ENCODE peak calls at places on chromosome 5, in four cellular contexts. One of them, this sample, is unnamed.

GRCh38 chr5:77518304-77518703 is 26.2 kb upstream of the WDR41 start:
- DNase-seq in ovary: no peak
- DNase-seq in cardiac fibroblast: peak; percentile 15
- DNase-seq in WTC11: no peak
- DNase-seq in this sample: no peak

GRCh38 chr5:153559926-153560325 is 69.5 kb downstream of the GRIA1 start:
- DNase-seq in WTC11: no peak
- DNase-seq in ovary: no peak
- DNase-seq in cardiac fibroblast: peak; percentile 87
- DNase-seq in this sample: no peak

GRCh38 chr5:94847019-94847418 is 228.6 kb downstream of the SLF1 start:
- DNase-seq in WTC11: no peak
- DNase-seq in cardiac fibroblast: no peak
- DNase-seq in ovary: no peak
- DNase-seq in this sample: no peak

GRCh38 chr5:24381861-24382460 is 262.8 kb downstream of the CDH10 start:
- DNase-seq in ovary: no peak
- DNase-seq in cardiac fibroblast: no peak
- DNase-seq in WTC11: no peak
- DNase-seq in this sample: no peak

GRCh38 chr5:173689171-173689676 is 72.8 kb upstream of the BOD1 start:
- DNase-seq in cardiac fibroblast: peak; percentile 21
- DNase-seq in ovary: no peak
- DNase-seq in WTC11: no peak
- DNase-seq in this sample: no peak

GRCh38 chr5:130141689-130142320 is 237.5 kb downstream of the CHSY3 start:
- DNase-seq in WTC11: peak; percentile 74
- DNase-seq in cardiac fibroblast: peak; percentile 66
- DNase-seq in ovary: no peak
- DNase-seq in this sample: peak; percentile 35

GRCh38 chr5:154191467-154192261 is 1.1 kb downstream of the GALNT10 start:
- DNase-seq in ovary: no peak
- DNase-seq in WTC11: no peak
- DNase-seq in cardiac fibroblast: peak; percentile 59
- DNase-seq in this sample: no peak

GRCh38 chr5:95709967-95710650 is 21.0 kb upstream of the RHOBTB3 start:
- DNase-seq in WTC11: peak; percentile 50
- DNase-seq in cardiac fibroblast: no peak
- DNase-seq in ovary: peak; percentile 67
- DNase-seq in this sample: peak; percentile 29

GRCh38 chr5:80705801-80706200 is 51.0 kb upstream of the DHFR start:
- DNase-seq in ovary: no peak
- DNase-seq in cardiac fibroblast: no peak
- DNase-seq in WTC11: no peak
- DNase-seq in this sample: no peak

GRCh38 chr5:5387789-5388188 is 34.7 kb upstream of the ICE1 start:
- DNase-seq in WTC11: no peak
- DNase-seq in cardiac fibroblast: no peak
- DNase-seq in ovary: no peak
- DNase-seq in this sample: no peak

GRCh38 chr5:176319827-176320554 is 41.6 kb downstream of the KIAA1191 start:
- DNase-seq in cardiac fibroblast: peak; percentile 11
- DNase-seq in WTC11: no peak
- DNase-seq in ovary: no peak
- DNase-seq in this sample: no peak

GRCh38 chr5:9183306-9183705 is 362.6 kb downstream of the SEMA5A start:
- DNase-seq in cardiac fibroblast: no peak
- DNase-seq in ovary: no peak
- DNase-seq in WTC11: no peak
- DNase-seq in this sample: no peak

GRCh38 chr5:101942321-101942882 is 353.7 kb downstream of the SLCO4C1 start:
- DNase-seq in WTC11: peak; percentile 16
- DNase-seq in cardiac fibroblast: peak; percentile 16
- DNase-seq in ovary: no peak
- DNase-seq in this sample: peak; percentile 25

GRCh38 chr5:17309462-17309861 is 92.0 kb downstream of the BASP1 start:
- DNase-seq in ovary: no peak
- DNase-seq in WTC11: no peak
- DNase-seq in cardiac fibroblast: no peak
- DNase-seq in this sample: no peak

GRCh38 chr5:174532453-174533126 is 191.8 kb upstream of the MSX2 start:
- DNase-seq in WTC11: peak; percentile 75
- DNase-seq in cardiac fibroblast: peak; percentile 95
- DNase-seq in ovary: peak; percentile 42
- DNase-seq in this sample: peak; percentile 54

GRCh38 chr5:1564824-1565736 is 41.3 kb upstream of the LPCAT1 start:
- DNase-seq in ovary: no peak
- DNase-seq in WTC11: no peak
- DNase-seq in cardiac fibroblast: no peak
- DNase-seq in this sample: no peak

GRCh38 chr5:177486256-177486655 is 11.1 kb downstream of the PDLIM7 start:
- DNase-seq in ovary: no peak
- DNase-seq in WTC11: no peak
- DNase-seq in cardiac fibroblast: no peak
- DNase-seq in this sample: no peak

GRCh38 chr5:81750308-81751008 is 439 bp downstream of the SSBP2 start:
- DNase-seq in WTC11: no peak
- DNase-seq in cardiac fibroblast: no peak
- DNase-seq in ovary: no peak
- DNase-seq in this sample: peak; percentile 50

GRCh38 chr5:39424751-39425524 is at the start of gene DAB2:
- DNase-seq in ovary: peak; percentile 78
- DNase-seq in WTC11: peak; percentile 85
- DNase-seq in cardiac fibroblast: peak; percentile 98
- DNase-seq in this sample: peak; percentile 84
- TF ChIP-seq CTCF in ovary: peak; percentile 30
- TF ChIP-seq CTCF in WTC11: no peak
- TF ChIP-seq CTCF in cardiac fibroblast: peak; percentile 75
- TF ChIP-seq CTCF in this sample: peak; percentile 56

DNA sequence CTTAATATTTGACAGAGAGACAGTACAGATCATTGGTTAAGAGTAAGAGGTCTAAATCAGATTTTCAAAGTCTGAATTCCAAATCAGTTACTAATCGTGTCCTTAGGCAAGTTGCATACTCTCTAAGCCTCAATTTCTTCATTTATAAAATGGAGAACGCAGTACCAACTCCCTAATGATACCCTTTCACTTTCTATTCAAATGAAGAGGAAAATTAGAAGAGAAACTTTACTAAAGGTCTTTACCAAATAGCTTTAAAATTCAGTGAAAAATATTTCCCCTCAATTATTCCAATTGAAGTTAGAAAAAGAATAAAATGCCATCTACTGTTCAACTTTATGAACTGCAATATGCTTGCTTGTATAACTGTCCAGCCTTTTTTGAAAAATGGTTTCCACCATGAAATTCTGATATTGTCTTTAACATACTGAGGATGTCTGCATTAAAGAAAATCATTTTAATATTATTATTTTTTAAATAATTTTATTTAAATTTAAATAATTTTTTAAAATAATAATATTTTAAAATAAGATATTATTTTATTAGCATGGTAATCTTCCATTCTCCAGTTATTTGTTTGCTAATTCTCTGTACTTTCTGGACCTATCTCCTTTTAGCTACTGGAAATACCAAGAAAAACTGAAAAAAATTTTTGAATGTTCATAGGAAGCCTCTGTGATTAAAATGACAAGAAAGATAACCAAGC is 36.0 kb downstream of the POC5 start:
- DNase-seq in cardiac fibroblast: peak; percentile 66
- DNase-seq in ovary: no peak
- DNase-seq in WTC11: no peak
- DNase-seq in this sample: no peak
- TF ChIP-seq CTCF in cardiac fibroblast: peak; percentile 61
- TF ChIP-seq CTCF in ovary: peak; percentile 28
- TF ChIP-seq CTCF in WTC11: peak; percentile 33
- TF ChIP-seq CTCF in this sample: peak; percentile 79

GRCh38 chr5:73448451-73449136 is at the start of gene FOXD1:
- DNase-seq in WTC11: peak; percentile 85
- DNase-seq in cardiac fibroblast: peak; percentile 87
- DNase-seq in ovary: peak; percentile 35
- DNase-seq in this sample: peak; percentile 73
- TF ChIP-seq CTCF in WTC11: no peak
- TF ChIP-seq CTCF in cardiac fibroblast: peak; percentile 7
- TF ChIP-seq CTCF in ovary: no peak
- TF ChIP-seq CTCF in this sample: no peak

GRCh38 chr5:43233946-43234345 is 41.9 kb downstream of the NIM1K start:
- DNase-seq in cardiac fibroblast: no peak
- DNase-seq in ovary: no peak
- DNase-seq in WTC11: no peak
- DNase-seq in this sample: no peak

GRCh38 chr5:43232943-43233833 is 41.2 kb downstream of the NIM1K start:
- DNase-seq in cardiac fibroblast: no peak
- DNase-seq in ovary: no peak
- DNase-seq in WTC11: no peak
- DNase-seq in this sample: no peak

GRCh38 chr5:43236633-43237355 is 44.8 kb downstream of the NIM1K start:
- DNase-seq in WTC11: no peak
- DNase-seq in ovary: no peak
- DNase-seq in cardiac fibroblast: no peak
- DNase-seq in this sample: no peak

GRCh38 chr5:43227655-43228054 is 35.6 kb downstream of the NIM1K start:
- DNase-seq in WTC11: no peak
- DNase-seq in ovary: no peak
- DNase-seq in cardiac fibroblast: peak; percentile 78
- DNase-seq in this sample: no peak

GRCh38 chr5:43231977-43232376 is 40.0 kb downstream of the NIM1K start:
- DNase-seq in WTC11: peak; percentile 29
- DNase-seq in cardiac fibroblast: peak; percentile 4
- DNase-seq in ovary: no peak
- DNase-seq in this sample: no peak
- TF ChIP-seq CTCF in WTC11: peak; percentile 39
- TF ChIP-seq CTCF in cardiac fibroblast: peak; percentile 18
- TF ChIP-seq CTCF in ovary: no peak
- TF ChIP-seq CTCF in this sample: no peak

DNA sequence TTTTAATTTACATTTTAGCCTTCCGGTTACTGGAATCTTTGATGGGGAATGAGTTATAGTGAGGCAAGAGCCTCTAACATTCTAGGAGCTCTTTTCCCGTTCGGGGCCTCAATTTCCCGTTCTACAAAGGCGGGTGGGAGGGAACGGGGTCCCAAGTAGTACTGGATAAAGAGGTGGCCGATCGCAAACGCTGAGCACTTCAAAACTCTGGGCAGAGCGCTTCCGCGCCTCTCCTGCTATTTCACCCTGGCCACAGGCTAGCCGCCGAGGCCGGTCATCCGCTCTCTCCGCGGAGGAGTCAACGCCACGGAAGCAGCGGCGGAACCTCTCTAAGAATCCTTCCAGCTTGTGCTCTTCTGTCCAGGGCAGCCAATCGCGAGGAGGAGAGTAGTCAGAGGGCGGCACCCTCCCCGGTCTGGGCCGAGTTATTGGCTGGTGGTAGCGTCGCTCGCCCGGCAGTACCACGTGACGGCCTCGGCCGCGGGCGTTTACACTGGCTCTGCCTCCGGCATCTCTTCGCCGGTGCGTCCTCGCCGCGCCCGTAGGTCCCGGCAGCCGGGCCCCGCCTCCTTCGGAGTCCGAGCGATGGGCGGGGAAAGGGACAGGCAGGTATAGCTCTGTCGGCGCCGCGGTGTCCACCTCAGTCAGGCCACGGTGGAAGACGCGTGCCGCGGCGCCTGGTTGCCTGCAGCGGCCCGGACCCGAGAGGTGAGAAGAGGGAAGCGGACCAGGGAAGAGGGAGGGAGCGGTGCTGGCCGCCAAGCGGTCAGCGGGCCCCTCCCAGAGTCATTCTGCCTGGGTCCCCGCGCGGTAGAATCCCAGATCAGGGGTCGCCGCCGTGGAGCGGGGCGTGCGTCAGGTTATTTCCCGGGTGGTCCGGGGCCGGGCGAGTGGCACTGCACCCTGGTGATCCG is at the start of gene SLC26A2:
- DNase-seq in cardiac fibroblast: peak; percentile 99
- DNase-seq in ovary: peak; percentile 97
- DNase-seq in WTC11: peak; percentile 97
- DNase-seq in this sample: peak; percentile 95
- TF ChIP-seq CTCF in cardiac fibroblast: peak; percentile 2
- TF ChIP-seq CTCF in ovary: no peak
- TF ChIP-seq CTCF in WTC11: no peak
- TF ChIP-seq CTCF in this sample: no peak

GRCh38 chr5:39314591-39314990 is 49.7 kb downstream of the C9 start:
- DNase-seq in ovary: no peak
- DNase-seq in WTC11: no peak
- DNase-seq in cardiac fibroblast: no peak
- DNase-seq in this sample: no peak
- TF ChIP-seq CTCF in ovary: no peak
- TF ChIP-seq CTCF in WTC11: no peak
- TF ChIP-seq CTCF in cardiac fibroblast: no peak
- TF ChIP-seq CTCF in this sample: no peak

DNA sequence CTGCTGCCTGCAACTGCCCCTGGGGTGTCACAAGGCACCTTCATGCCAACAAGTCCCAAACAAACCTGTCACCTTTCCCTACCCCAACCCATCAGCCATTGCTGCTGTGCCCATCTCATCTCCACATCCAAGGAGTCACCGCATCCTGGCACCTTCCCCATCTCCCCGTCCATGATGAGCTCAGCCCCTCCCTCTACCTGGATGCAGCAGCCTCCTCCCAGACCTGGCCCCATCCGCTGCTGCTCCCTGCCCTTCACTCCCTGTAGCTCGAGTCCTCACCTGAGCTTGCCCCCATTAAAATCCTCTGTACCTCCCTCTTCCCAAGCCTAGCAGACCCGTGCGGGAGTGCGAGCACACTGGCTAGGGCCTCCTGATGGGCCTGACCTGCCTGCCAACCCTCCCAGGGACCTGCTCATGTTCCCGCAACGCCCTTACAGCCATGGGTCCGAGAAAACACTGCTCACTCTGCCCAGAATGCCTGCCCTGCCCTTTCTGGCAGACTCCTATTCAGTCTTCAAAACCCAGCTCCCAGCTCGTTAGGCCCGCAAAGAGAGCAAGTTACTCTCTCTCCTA is 110.6 kb downstream of the ADAMTS2 start:
- DNase-seq in cardiac fibroblast: no peak
- DNase-seq in WTC11: peak; percentile 9
- DNase-seq in ovary: no peak
- DNase-seq in this sample: no peak
- TF ChIP-seq CTCF in cardiac fibroblast: no peak
- TF ChIP-seq CTCF in WTC11: no peak
- TF ChIP-seq CTCF in ovary: no peak
- TF ChIP-seq CTCF in this sample: no peak

GRCh38 chr5:124888050-124888506 is 141.6 kb upstream of the ZNF608 start:
- DNase-seq in cardiac fibroblast: no peak
- DNase-seq in ovary: no peak
- DNase-seq in WTC11: peak; percentile 23
- DNase-seq in this sample: peak; percentile 29
- TF ChIP-seq CTCF in cardiac fibroblast: no peak
- TF ChIP-seq CTCF in ovary: no peak
- TF ChIP-seq CTCF in WTC11: no peak
- TF ChIP-seq CTCF in this sample: peak; percentile 15

This sample was measured in nephron progenitor cell.